ENCODE peak calls at places on chromosomes 2 and 18, in seven cellular contexts. L, C, K, F, Z, Q and W are unnamed samples.

GRCh38 chr18:61893304-61893970 is 630 bp upstream of the RNF152 start:
- DNase-seq in L (peak), C (no peak), K (peak), F (peak), Z (peak), Q (peak), W (no peak)

GRCh38 chr2:168490916-168491605 is 35.0 kb downstream of the CERS6 start:
- DNase-seq in L (no peak), C (no peak), K (no peak), F (peak), Z (no peak), Q (peak), W (no peak)

GRCh38 chr2:146982393-146982846 is 862.4 kb upstream of the ACVR2A start:
- DNase-seq in L (no peak), C (peak), K (peak), F (no peak), Z (no peak), Q (no peak), W (peak)

GRCh38 chr2:160859086-160859485 is 301.1 kb upstream of the TANK start:
- DNase-seq in L (no peak), C (no peak), K (no peak), F (no peak), Z (no peak), Q (no peak), W (no peak)

GRCh38 chr2:218125626-218126080 is at the start of gene CXCR2:
- DNase-seq in L (no peak), C (no peak), K (no peak), F (peak), Z (no peak), Q (no peak), W (peak)

GRCh38 chr2:23925702-23926288 is 1.1 kb downstream of the ATAD2B start:
- DNase-seq in L (no peak), C (peak), K (peak), F (peak), Z (peak), Q (peak), W (peak)

GRCh38 chr2:11753886-11754704 is 7.7 kb downstream of the LPIN1 start:
- DNase-seq in L (no peak), C (peak), K (peak), F (peak), Z (no peak), Q (peak), W (peak)

GRCh38 chr2:164917296-164917903 is 37.9 kb downstream of the SLC38A11 start:
- DNase-seq in L (no peak), C (no peak), K (no peak), F (no peak), Z (no peak), Q (peak), W (no peak)

GRCh38 chr2:150643106-150643730 is 155.8 kb upstream of the RND3 start:
- DNase-seq in L (no peak), C (peak), K (no peak), F (no peak), Z (no peak), Q (no peak), W (no peak)

GRCh38 chr2:102736607-102737409 is 25.0 kb upstream of the TMEM182 start:
- DNase-seq in L (peak), C (peak), K (peak), F (peak), Z (peak), Q (peak), W (peak)

GRCh38 chr2:30096451-30096850 is 50.4 kb upstream of the YPEL5 start:
- DNase-seq in L (no peak), C (no peak), K (no peak), F (no peak), Z (no peak), Q (no peak), W (no peak)

GRCh38 chr2:62705859-62706720 is 577 bp downstream of the EHBP1 start:
- DNase-seq in L (peak), C (peak), K (peak), F (no peak), Z (peak), Q (peak), W (peak)

GRCh38 chr18:78242796-78243195 is 736.8 kb upstream of the SALL3 start:
- DNase-seq in L (no peak), C (no peak), K (no peak), F (no peak), Z (no peak), Q (no peak), W (no peak)

GRCh38 chr2:152415811-152416210 is 80.8 kb downstream of the FMNL2 start:
- DNase-seq in L (no peak), C (no peak), K (no peak), F (no peak), Z (no peak), Q (peak), W (no peak)

GRCh38 chr2:78861546-78861945 is 164.0 kb upstream of the REG3G start:
- DNase-seq in L (no peak), C (no peak), K (no peak), F (no peak), Z (no peak), Q (no peak), W (no peak)

GRCh38 chr2:96869824-96870630 is at the start of gene SEMA4C:
- DNase-seq in L (peak), C (no peak), K (peak), F (peak), Z (no peak), Q (peak), W (peak)

GRCh38 chr2:75833386-75833785 is 122.7 kb upstream of the GCFC2 start:
- DNase-seq in L (no peak), C (peak), K (no peak), F (no peak), Z (no peak), Q (no peak), W (no peak)

GRCh38 chr2:128308889-128309288 is 9.8 kb downstream of the HS6ST1 start:
- DNase-seq in L (no peak), C (no peak), K (no peak), F (no peak), Z (no peak), Q (no peak), W (peak)

GRCh38 chr18:29185801-29186200 is 1008.9 kb upstream of the CDH2 start:
- DNase-seq in L (no peak), C (no peak), K (no peak), F (no peak), Z (no peak), Q (no peak), W (no peak)